ENCODE peak calls at places on chromosome 18, in nine cellular contexts. B is upper lobe of right lung, I is lower lobe of right lung, N is NB4, U is ascending aorta, D is neural progenitor cell, G is A549, H is sigmoid colon, M is PC-9. L is an unnamed sample.

GRCh38 chr18:24014062-24014985 is at the start of gene TTC39C:
- DNase-seq in B (peak), I (peak), H (peak), U (no peak), G (peak), D (peak), N (peak), M (peak), L (peak)

GRCh38 chr18:49030138-49030537 is 79.4 kb upstream of the SMAD7 start:
- DNase-seq in H (no peak), I (no peak), N (no peak), B (no peak), U (no peak), D (no peak), M (no peak), G (no peak), L (no peak)

GRCh38 chr18:995641-996040 is 91.0 kb downstream of the ADCYAP1 start:
- DNase-seq in I (no peak), B (no peak), G (no peak), U (no peak), D (no peak), M (peak), N (no peak), H (no peak), L (peak)

GRCh38 chr18:48410095-48410920 is 1.1 kb upstream of the ZBTB7C start:
- DNase-seq in B (peak), U (peak), I (peak), D (peak), H (peak), N (peak), G (peak), M (peak), L (peak)

GRCh38 chr18:22277758-22278157 is 108.4 kb downstream of the GATA6 start:
- DNase-seq in H (no peak), G (no peak), U (no peak), N (no peak), M (no peak), B (no peak), D (no peak), I (no peak), L (peak)

GRCh38 chr18:2302628-2303516 is 268.4 kb downstream of the METTL4 start:
- DNase-seq in D (no peak), I (no peak), B (no peak), M (peak), N (no peak), H (no peak), G (peak), U (no peak), L (peak)

GRCh38 chr18:39345321-39345720 is 1779.7 kb upstream of the CELF4 start:
- DNase-seq in I (no peak), D (no peak), B (no peak), N (no peak), M (no peak), U (no peak), H (no peak), G (no peak), L (no peak)

GRCh38 chr18:3394648-3395047 is 55.3 kb upstream of the TGIF1 start:
- DNase-seq in H (no peak), G (no peak), M (no peak), B (no peak), U (no peak), I (no peak), N (no peak), D (no peak), L (no peak)

GRCh38 chr18:28267878-28268625 is 91.1 kb upstream of the CDH2 start:
- DNase-seq in B (no peak), H (no peak), I (no peak), G (peak), N (no peak), M (no peak), D (no peak), U (no peak), L (peak)

GRCh38 chr18:51461956-51462355 is 264.5 kb upstream of the MEX3C start:
- DNase-seq in D (no peak), U (no peak), N (no peak), B (no peak), H (no peak), M (no peak), I (no peak), G (no peak), L (peak)

GRCh38 chr18:62420151-62420512 is 95.0 kb downstream of the TNFRSF11A start:
- DNase-seq in N (peak), I (no peak), H (no peak), G (peak), M (no peak), B (no peak), U (no peak), D (no peak), L (peak)

GRCh38 chr18:57433492-57434176 is 1.5 kb upstream of the ONECUT2 start:
- DNase-seq in D (no peak), M (no peak), G (peak), H (no peak), I (no peak), N (no peak), U (no peak), B (no peak), L (no peak)

GRCh38 chr18:32624182-32624723 is 148.6 kb downstream of the KLHL14 start:
- DNase-seq in G (no peak), U (no peak), B (no peak), N (no peak), M (no peak), D (no peak), I (no peak), H (no peak), L (no peak)

GRCh38 chr18:8771930-8772329 is 66.6 kb downstream of the MTCL1 start:
- DNase-seq in D (no peak), B (no peak), H (peak), G (no peak), I (no peak), N (no peak), U (no peak), M (no peak), L (peak)

GRCh38 chr18:79365701-79366100 is 30.0 kb upstream of the NFATC1 start:
- DNase-seq in D (no peak), M (no peak), U (no peak), I (no peak), G (no peak), B (no peak), N (no peak), H (no peak), L (no peak)

GRCh38 chr18:45518770-45519169 is 96.5 kb upstream of the SLC14A2 start:
- DNase-seq in G (no peak), M (no peak), I (no peak), D (no peak), H (no peak), N (no peak), U (no peak), B (no peak), L (no peak)

GRCh38 chr18:26468931-26469340 is 79.4 kb downstream of the KCTD1 start:
- DNase-seq in I (no peak), D (peak), B (no peak), M (no peak), N (peak), G (peak), H (no peak), U (no peak), L (no peak)

GRCh38 chr18:11077548-11078187 is 71.7 kb downstream of the PIEZO2 start:
- DNase-seq in M (no peak), B (no peak), G (no peak), I (no peak), U (no peak), N (no peak), H (no peak), D (no peak), L (no peak)

GRCh38 chr18:11078491-11078890 is 70.9 kb downstream of the PIEZO2 start:
- DNase-seq in U (no peak), D (no peak), B (no peak), N (no peak), G (no peak), I (no peak), M (no peak), H (no peak), L (no peak)

DNA sequence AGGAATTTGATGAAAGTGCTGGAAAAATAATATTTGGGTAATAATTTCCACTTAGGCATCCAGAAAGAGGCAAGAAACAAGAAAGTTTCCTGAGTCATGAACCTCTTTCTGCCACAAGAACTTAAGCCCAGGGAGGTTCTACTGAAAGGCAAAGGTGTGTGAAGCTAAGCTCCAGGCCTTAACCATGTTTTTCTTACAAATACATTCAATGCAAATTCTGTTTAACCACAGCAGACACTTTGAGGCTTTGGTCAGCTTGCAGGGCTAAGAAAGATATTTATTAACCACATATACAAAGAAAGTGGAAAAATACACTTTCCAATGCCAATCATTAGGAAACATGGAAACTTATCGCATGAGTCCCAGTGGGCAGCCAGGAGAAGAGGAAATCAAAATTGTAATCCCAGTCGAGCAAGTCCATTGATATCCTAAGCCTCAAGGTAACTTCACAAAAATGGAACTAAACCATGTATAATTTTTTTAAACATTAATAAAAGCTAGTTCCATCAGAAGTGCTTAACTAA is 68.3 kb downstream of the PIEZO2 start:
- DNase-seq in M (no peak), I (no peak), B (no peak), U (no peak), H (no peak), N (no peak), D (no peak), G (no peak), L (no peak)
- TF ChIP-seq CTCF in M (no peak), I (no peak), B (no peak), U (no peak), H (no peak), N (no peak), D (no peak), G (no peak), L (no peak)

GRCh38 chr18:75365837-75366236 is 61.7 kb downstream of the SMIM21 start:
- DNase-seq in G (no peak), B (no peak), U (no peak), M (no peak), I (no peak), D (no peak), H (no peak), N (no peak), L (no peak)
- TF ChIP-seq CTCF in G (no peak), B (peak), U (no peak), M (no peak), I (no peak), D (no peak), H (no peak), N (no peak), L (no peak)

DNA sequence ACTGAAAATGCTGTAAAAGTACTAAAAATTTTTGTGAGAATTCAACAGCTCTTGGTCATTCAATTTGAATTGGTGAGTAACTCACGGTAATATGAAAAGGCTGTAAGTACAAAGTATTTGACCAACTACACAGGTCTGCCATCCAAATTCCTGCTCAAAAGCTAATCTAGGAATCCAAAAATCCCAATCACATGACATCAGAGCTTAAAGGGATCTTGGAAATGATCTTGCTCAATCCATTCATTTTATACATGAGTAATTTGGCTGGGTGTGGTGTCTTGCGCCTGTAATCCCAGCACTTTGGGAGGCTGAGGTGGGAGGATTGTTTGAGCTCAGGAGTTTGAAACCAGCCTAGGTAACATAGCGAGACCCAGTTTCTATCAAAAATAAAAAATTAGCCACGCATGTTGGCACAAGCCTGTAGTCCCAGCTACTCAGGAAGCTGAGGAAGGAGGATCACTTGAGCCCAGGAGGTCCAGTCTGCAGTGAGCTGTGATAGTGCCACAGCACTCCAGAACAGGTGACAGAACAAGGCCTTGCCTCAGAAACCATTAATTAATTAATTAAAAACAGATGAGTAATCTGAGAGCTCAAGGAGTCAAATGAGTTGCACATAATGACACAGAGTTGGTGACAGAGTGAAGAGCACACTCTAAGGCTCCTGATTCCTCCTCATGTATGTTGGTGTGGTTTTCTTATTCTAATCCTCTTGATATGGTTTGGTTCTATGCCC is 19.8 kb downstream of the SPIRE1 start:
- DNase-seq in M (no peak), H (no peak), D (no peak), G (peak), B (no peak), U (no peak), I (no peak), N (no peak), L (peak)
- TF ChIP-seq CTCF in M (no peak), H (no peak), D (no peak), G (no peak), B (no peak), U (no peak), I (no peak), N (no peak), L (no peak)

GRCh38 chr18:53567935-53568574 is 656.4 kb downstream of the MBD2 start:
- DNase-seq in B (no peak), U (no peak), M (no peak), N (peak), I (no peak), D (peak), H (no peak), G (peak), L (peak)
- TF ChIP-seq CTCF in B (peak), U (no peak), M (peak), N (peak), I (peak), D (peak), H (peak), G (peak), L (peak)

GRCh38 chr18:52992041-52992440 is 652.0 kb downstream of the DCC start:
- DNase-seq in H (no peak), I (no peak), N (peak), B (no peak), D (peak), U (no peak), M (no peak), G (peak), L (no peak)
- TF ChIP-seq CTCF in H (no peak), I (peak), N (peak), B (peak), D (peak), U (no peak), M (no peak), G (no peak), L (no peak)

GRCh38 chr18:11432360-11432811 is 177.0 kb upstream of the SLC35G4 start:
- DNase-seq in U (no peak), B (no peak), G (no peak), D (no peak), M (no peak), I (no peak), N (no peak), H (no peak), L (no peak)
- TF ChIP-seq CTCF in U (no peak), B (no peak), G (no peak), D (no peak), M (no peak), I (no peak), N (no peak), H (no peak), L (no peak)

DNA sequence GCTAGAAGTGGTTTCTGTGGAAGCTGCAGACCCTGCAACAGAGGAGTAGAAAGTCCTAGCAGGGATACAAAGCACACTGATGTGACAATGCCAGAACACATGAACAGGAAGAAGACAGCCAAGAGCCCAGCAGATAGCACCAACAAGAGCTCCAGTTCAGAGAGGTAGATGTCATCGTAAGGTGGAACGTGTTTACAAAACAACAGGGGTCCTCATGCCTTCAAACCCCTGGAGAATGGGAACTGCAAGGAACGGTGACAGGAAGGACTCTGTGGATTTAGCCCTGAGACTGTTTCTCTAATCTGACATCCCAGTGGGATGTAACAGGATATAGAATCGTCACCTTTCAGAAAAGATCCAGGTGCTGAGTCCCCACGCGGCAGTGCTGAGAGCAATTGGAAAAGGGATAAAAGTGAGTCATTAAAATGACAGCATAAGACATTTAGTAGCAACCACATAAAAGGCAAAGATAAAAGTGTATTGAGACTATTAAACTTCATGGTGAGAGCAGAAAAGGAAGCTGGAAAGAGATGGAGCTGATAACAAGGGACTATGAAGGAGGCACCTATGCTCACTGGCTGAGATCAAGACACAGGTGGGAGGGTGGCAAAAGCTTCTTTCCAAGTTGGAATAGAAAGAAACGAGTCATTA is 195.2 kb downstream of the FBXO15 start:
- DNase-seq in M (no peak), G (no peak), I (no peak), N (no peak), B (no peak), U (no peak), H (no peak), D (no peak), L (no peak)
- TF ChIP-seq CTCF in M (no peak), G (no peak), I (no peak), N (no peak), B (no peak), U (no peak), H (no peak), D (no peak), L (no peak)